ENCODE peak calls at places on chromosome 20, in ten cellular contexts. N is right cardiac atrium; W is CD4-positive, alpha-beta T cell; O is A549; T is neural progenitor cell; H is WERI-Rb-1; Z is prostate gland; F is CD8-positive, alpha-beta memory T cell; S is HL-60; B is H9. Q is an unnamed sample.

GRCh38 chr20:35883778-35884540 is 70.3 kb downstream of the SCAND1 start:
- DNase-seq in N (peak), W (peak), O (peak), T (peak), H (peak), Z (peak), F (peak), S (no peak), B (peak), Q (no peak)

GRCh38 chr20:64196831-64197418 is 32.7 kb downstream of the MYT1 start:
- DNase-seq in N (peak), W (no peak), O (no peak), T (no peak), H (no peak), Z (no peak), F (no peak), S (no peak), B (no peak), Q (no peak)

GRCh38 chr20:58630063-58630462 is 21.0 kb upstream of the STX16 start:
- DNase-seq in N (no peak), W (no peak), O (peak), T (no peak), H (no peak), Z (no peak), F (no peak), S (no peak), B (no peak), Q (no peak)

GRCh38 chr20:31595654-31596411 is 9.3 kb upstream of the ID1 start:
- DNase-seq in N (peak), W (no peak), O (peak), T (peak), H (no peak), Z (no peak), F (no peak), S (no peak), B (peak), Q (no peak)

GRCh38 chr20:61263084-61263695 is 11.1 kb downstream of the CDH4 start:
- DNase-seq in N (no peak), W (peak), O (peak), T (peak), H (no peak), Z (no peak), F (no peak), S (no peak), B (peak), Q (peak)

GRCh38 chr20:43941476-43942212 is 27.0 kb downstream of the TOX2 start:
- DNase-seq in N (no peak), W (no peak), O (peak), T (no peak), H (no peak), Z (no peak), F (no peak), S (peak), B (no peak), Q (no peak)

GRCh38 chr20:46332373-46333135 is 24.3 kb upstream of the CDH22 start:
- DNase-seq in N (no peak), W (no peak), O (no peak), T (no peak), H (peak), Z (no peak), F (no peak), S (no peak), B (no peak), Q (no peak)

GRCh38 chr20:63973636-63974401 is 4.1 kb upstream of the ZNF512B start:
- DNase-seq in N (peak), W (peak), O (peak), T (peak), H (peak), Z (peak), F (peak), S (peak), B (peak), Q (peak)

GRCh38 chr20:45576995-45577394 is 2.1 kb downstream of the WFDC8 start:
- DNase-seq in N (no peak), W (no peak), O (no peak), T (peak), H (no peak), Z (no peak), F (no peak), S (no peak), B (no peak), Q (no peak)

GRCh38 chr20:53910312-53911002 is 159.9 kb downstream of the BCAS1 start:
- DNase-seq in N (no peak), W (no peak), O (no peak), T (no peak), H (no peak), Z (no peak), F (no peak), S (no peak), B (no peak), Q (no peak)

GRCh38 chr20:13418263-13419229 is 197.5 kb downstream of the ISM1 start:
- DNase-seq in N (no peak), W (no peak), O (no peak), T (no peak), H (no peak), Z (no peak), F (no peak), S (no peak), B (no peak), Q (no peak)

GRCh38 chr20:32522775-32523612 is 62.1 kb downstream of the NOL4L start:
- DNase-seq in N (no peak), W (no peak), O (no peak), T (no peak), H (peak), Z (no peak), F (no peak), S (no peak), B (no peak), Q (no peak)

GRCh38 chr20:12976720-12977633 is 31.8 kb upstream of the SPTLC3 start:
- DNase-seq in N (no peak), W (no peak), O (no peak), T (no peak), H (no peak), Z (no peak), F (no peak), S (no peak), B (no peak), Q (no peak)

GRCh38 chr20:40046703-40047102 is 642.3 kb downstream of the MAFB start:
- DNase-seq in N (no peak), W (no peak), O (no peak), T (no peak), H (no peak), Z (no peak), F (no peak), S (no peak), B (no peak), Q (no peak)

GRCh38 chr20:40945754-40946451 is 82.7 kb upstream of the TOP1 start:
- DNase-seq in N (peak), W (no peak), O (peak), T (peak), H (peak), Z (peak), F (no peak), S (no peak), B (peak), Q (peak)

GRCh38 chr20:60999256-60999655 is 252.8 kb upstream of the CDH4 start:
- DNase-seq in N (no peak), W (no peak), O (no peak), T (no peak), H (no peak), Z (no peak), F (no peak), S (no peak), B (no peak), Q (no peak)

GRCh38 chr20:53786445-53787267 is 193.0 kb upstream of the ZNF217 start:
- DNase-seq in N (no peak), W (no peak), O (peak), T (no peak), H (no peak), Z (peak), F (no peak), S (no peak), B (no peak), Q (no peak)

GRCh38 chr20:8640461-8640860 is 428.4 kb upstream of the PLCB4 start:
- DNase-seq in N (no peak), W (no peak), O (no peak), T (no peak), H (no peak), Z (no peak), F (no peak), S (no peak), B (no peak), Q (no peak)

GRCh38 chr20:11368965-11369711 is 548.6 kb upstream of the BTBD3 start:
- DNase-seq in N (no peak), W (no peak), O (no peak), T (no peak), H (no peak), Z (no peak), F (no peak), S (no peak), B (no peak), Q (no peak)

GRCh38 chr20:40687384-40688128 is 1.5 kb downstream of the MAFB start:
- DNase-seq in N (peak), W (no peak), O (no peak), T (peak), H (peak), Z (peak), F (no peak), S (no peak), B (peak), Q (peak)

GRCh38 chr20:11168026-11168425 is 494.2 kb upstream of the JAG1 start:
- DNase-seq in N (no peak), W (no peak), O (peak), T (no peak), H (no peak), Z (no peak), F (no peak), S (no peak), B (no peak), Q (no peak)

GRCh38 chr20:56363491-56363890 is 4.7 kb downstream of the FAM210B start:
- DNase-seq in N (no peak), W (no peak), O (no peak), T (no peak), H (no peak), Z (no peak), F (no peak), S (no peak), B (no peak), Q (no peak)

GRCh38 chr20:50848341-50848808 is 53.5 kb downstream of the BCAS4 start:
- DNase-seq in N (no peak), W (no peak), O (no peak), T (no peak), H (no peak), Z (peak), F (no peak), S (no peak), B (no peak), Q (no peak)

GRCh38 chr20:46054606-46055005 is 25.6 kb downstream of the SLC12A5 start:
- DNase-seq in N (no peak), W (no peak), O (no peak), T (no peak), H (no peak), Z (no peak), F (no peak), S (no peak), B (no peak), Q (no peak)

GRCh38 chr20:16441526-16442164 is 131.6 kb downstream of the KIF16B start:
- DNase-seq in N (no peak), W (no peak), O (no peak), T (no peak), H (no peak), Z (no peak), F (no peak), S (no peak), B (no peak), Q (no peak)

GRCh38 chr20:16437387-16437990 is 135.8 kb downstream of the KIF16B start:
- DNase-seq in N (no peak), W (no peak), O (no peak), T (no peak), H (no peak), Z (no peak), F (no peak), S (no peak), B (no peak), Q (no peak)

GRCh38 chr20:16434087-16434664 is 139.1 kb downstream of the KIF16B start:
- DNase-seq in N (peak), W (peak), O (peak), T (peak), H (peak), Z (no peak), F (no peak), S (peak), B (peak), Q (no peak)

GRCh38 chr20:16438100-16438499 is 135.1 kb downstream of the KIF16B start:
- DNase-seq in N (no peak), W (no peak), O (no peak), T (no peak), H (no peak), Z (no peak), F (no peak), S (no peak), B (no peak), Q (no peak)
- H3K27ac ChIP-seq in N (no peak), W (no peak), O (no peak), T (no peak), H (no peak), Z (no peak), F (no peak), S (no peak), B (no peak), Q (no peak)

GRCh38 chr20:62378215-62378614 is 8.7 kb upstream of the RPS21 start:
- DNase-seq in N (no peak), W (no peak), O (no peak), T (no peak), H (no peak), Z (peak), F (no peak), S (no peak), B (peak), Q (no peak)
- H3K27ac ChIP-seq in N (no peak), W (no peak), O (peak), T (peak), H (no peak), Z (peak), F (no peak), S (no peak), B (no peak), Q (no peak)

DNA sequence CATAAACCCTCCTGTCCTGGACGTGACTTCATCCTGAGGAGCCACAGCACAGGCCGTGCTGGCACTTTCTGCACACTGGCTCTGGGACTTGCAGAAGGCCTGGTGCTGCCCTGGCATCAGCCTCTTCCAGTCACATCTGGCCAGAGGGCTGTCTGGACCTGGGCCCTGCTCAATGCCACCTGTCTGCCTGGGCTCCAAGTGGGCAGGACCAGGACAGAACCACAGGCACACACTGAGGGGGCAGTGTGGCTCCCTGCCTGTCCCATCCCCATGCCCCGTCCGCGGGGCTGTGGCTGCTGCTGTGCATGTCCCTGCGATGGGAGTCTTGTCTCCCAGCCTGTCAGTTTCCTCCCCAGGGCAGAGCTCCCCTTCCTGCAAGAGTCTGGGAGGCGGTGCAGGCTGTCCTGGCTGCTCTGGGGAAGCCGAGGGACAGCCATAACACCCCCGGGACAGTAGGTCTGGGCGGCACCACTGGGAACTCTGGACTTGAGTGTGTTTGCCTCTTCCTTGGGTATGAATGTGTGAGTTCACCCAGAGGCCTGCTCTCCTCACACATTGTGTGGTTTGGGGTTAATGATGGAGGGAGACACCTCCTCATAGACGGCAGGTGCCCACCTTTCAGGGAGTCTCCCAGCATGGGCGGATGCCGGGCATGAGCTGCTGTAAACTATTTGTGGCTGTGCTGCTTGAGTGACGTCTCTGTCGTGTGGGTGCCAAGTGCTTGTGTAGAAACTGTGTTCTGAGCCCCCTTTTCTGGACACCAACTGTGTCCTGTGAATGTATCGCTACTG is 22.0 kb upstream of the PYGB start:
- DNase-seq in N (no peak), W (no peak), O (no peak), T (no peak), H (no peak), Z (no peak), F (no peak), S (no peak), B (no peak), Q (no peak)
- H3K27ac ChIP-seq in N (peak), W (no peak), O (peak), T (no peak), H (no peak), Z (peak), F (no peak), S (no peak), B (no peak), Q (no peak)

GRCh38 chr20:3931664-3932063 is 42.5 kb downstream of the PANK2 start:
- DNase-seq in N (no peak), W (no peak), O (no peak), T (no peak), H (no peak), Z (no peak), F (no peak), S (no peak), B (no peak), Q (no peak)
- H3K27ac ChIP-seq in N (no peak), W (no peak), O (no peak), T (no peak), H (no peak), Z (no peak), F (no peak), S (no peak), B (no peak), Q (peak)

GRCh38 chr20:17704589-17705317 is 5.0 kb downstream of the BANF2 start:
- DNase-seq in N (no peak), W (no peak), O (no peak), T (no peak), H (no peak), Z (no peak), F (no peak), S (no peak), B (no peak), Q (no peak)

GRCh38 chr20:17698419-17698818 is 1.3 kb upstream of the BANF2 start:
- DNase-seq in N (no peak), W (no peak), O (no peak), T (no peak), H (no peak), Z (no peak), F (no peak), S (no peak), B (no peak), Q (no peak)

GRCh38 chr20:17699931-17700351 is at the start of gene BANF2:
- DNase-seq in N (no peak), W (no peak), O (no peak), T (no peak), H (no peak), Z (no peak), F (no peak), S (no peak), B (no peak), Q (no peak)

GRCh38 chr20:17700637-17701036 is 871 bp downstream of the BANF2 start:
- DNase-seq in N (no peak), W (no peak), O (no peak), T (no peak), H (no peak), Z (no peak), F (no peak), S (no peak), B (no peak), Q (no peak)

DNA sequence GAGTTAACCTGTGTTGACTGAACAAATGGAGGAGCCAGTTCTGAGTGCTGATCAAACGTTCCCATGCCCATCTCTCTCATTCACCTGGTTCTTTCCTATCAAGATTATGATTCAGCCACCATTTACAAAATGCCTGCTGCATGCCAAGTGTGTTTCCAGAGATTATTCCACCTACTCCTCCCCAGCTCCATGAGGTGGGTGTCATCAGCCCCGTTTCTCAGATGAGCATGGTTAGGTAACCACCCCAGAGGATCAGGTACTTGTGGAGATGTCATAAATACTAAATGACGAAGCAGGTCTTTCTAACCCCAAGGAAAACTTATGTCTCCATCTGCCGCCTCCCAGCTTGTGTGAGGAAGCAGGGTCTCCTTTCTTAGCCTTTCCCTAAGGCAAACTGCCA is 2.1 kb downstream of the BANF2 start:
- DNase-seq in N (no peak), W (no peak), O (no peak), T (no peak), H (no peak), Z (no peak), F (no peak), S (no peak), B (no peak), Q (no peak)
- H3K27ac ChIP-seq in N (no peak), W (no peak), O (no peak), T (no peak), H (no peak), Z (no peak), F (no peak), S (no peak), B (no peak), Q (no peak)

DNA sequence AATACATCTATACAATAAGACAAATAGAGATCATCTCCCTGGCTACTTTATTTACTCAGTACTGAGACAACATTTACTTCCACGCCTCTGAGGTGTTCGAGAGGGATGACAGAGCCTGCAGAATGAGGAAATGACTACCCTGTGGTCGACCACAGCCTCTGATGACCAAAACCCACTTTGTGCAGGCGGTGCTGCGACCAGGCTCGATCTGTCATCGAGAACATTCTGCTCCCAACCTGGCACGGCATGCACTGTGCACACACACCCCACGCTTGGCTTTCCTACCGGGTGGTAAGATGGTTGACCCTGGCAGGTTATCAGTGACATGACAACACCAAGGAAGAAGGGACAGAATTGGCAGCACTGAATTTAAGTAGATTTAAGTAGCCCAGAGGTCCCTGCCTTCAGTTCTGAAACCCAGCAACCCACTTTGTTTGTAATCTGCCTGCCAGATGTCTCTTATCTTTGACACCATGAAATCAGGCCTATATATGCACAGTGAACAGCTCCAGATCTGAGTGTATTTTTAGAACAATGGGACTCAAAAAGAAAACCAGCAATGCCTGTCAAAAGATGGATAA is 42.6 kb downstream of the TTI1 start:
- DNase-seq in N (peak), W (peak), O (peak), T (no peak), H (peak), Z (peak), F (peak), S (peak), B (no peak), Q (no peak)
- H3K27ac ChIP-seq in N (peak), W (no peak), O (peak), T (no peak), H (peak), Z (no peak), F (peak), S (peak), B (no peak), Q (no peak)

GRCh38 chr20:49420811-49421295 is 61.6 kb downstream of the KCNB1 start:
- DNase-seq in N (no peak), W (no peak), O (no peak), T (no peak), H (no peak), Z (no peak), F (no peak), S (no peak), B (no peak), Q (no peak)
- H3K27ac ChIP-seq in N (peak), W (no peak), O (no peak), T (no peak), H (no peak), Z (peak), F (no peak), S (no peak), B (no peak), Q (no peak)

GRCh38 chr20:19824861-19825260 is 66.8 kb downstream of the RIN2 start:
- DNase-seq in N (no peak), W (no peak), O (no peak), T (no peak), H (no peak), Z (no peak), F (no peak), S (no peak), B (no peak), Q (no peak)
- H3K27ac ChIP-seq in N (peak), W (no peak), O (no peak), T (no peak), H (no peak), Z (no peak), F (no peak), S (no peak), B (no peak), Q (no peak)